ENCODE peak calls at places on chromosomes 16 and 17, in seven cellular contexts. One of them, this sample, is unnamed.

GRCh38 chr17:49730078-49730786 is 22.5 kb upstream of the SLC35B1 start:
- DNase-seq in stimulated activated CD4-positive, alpha-beta T cell treated with anti-CD3 and anti-CD28 coated beads, Interleukin-4, amount 100 ng/mL, for 4 hours: no peak
- DNase-seq in spleen: no peak
- DNase-seq in transverse colon: peak
- DNase-seq in right atrium auricular region: peak
- DNase-seq in fibroblast of lung: peak
- DNase-seq in stimulated activated naive B cell treated with anti-CD40 and anti-IgM and Interleukin-4, amounts not matched to agents 10 μg/mL and 1 μg/mL and 100 μg/mL, for 72 hours: no peak
- DNase-seq in this sample: peak

GRCh38 chr17:55521193-55521592 is 9.9 kb upstream of the SMIM36 start:
- DNase-seq in stimulated activated naive B cell treated with anti-CD40 and anti-IgM and Interleukin-4, amounts not matched to agents 10 μg/mL and 1 μg/mL and 100 μg/mL, for 72 hours: no peak
- DNase-seq in right atrium auricular region: no peak
- DNase-seq in stimulated activated CD4-positive, alpha-beta T cell treated with anti-CD3 and anti-CD28 coated beads, Interleukin-4, amount 100 ng/mL, for 4 hours: no peak
- DNase-seq in transverse colon: no peak
- DNase-seq in spleen: no peak
- DNase-seq in fibroblast of lung: no peak
- DNase-seq in this sample: no peak

GRCh38 chr16:72094266-72094610 is 591 bp downstream of the DHX38 start:
- DNase-seq in right atrium auricular region: no peak
- DNase-seq in stimulated activated naive B cell treated with anti-CD40 and anti-IgM and Interleukin-4, amounts not matched to agents 10 μg/mL and 1 μg/mL and 100 μg/mL, for 72 hours: peak
- DNase-seq in stimulated activated CD4-positive, alpha-beta T cell treated with anti-CD3 and anti-CD28 coated beads, Interleukin-4, amount 100 ng/mL, for 4 hours: no peak
- DNase-seq in transverse colon: no peak
- DNase-seq in spleen: no peak
- DNase-seq in fibroblast of lung: peak
- DNase-seq in this sample: no peak

GRCh38 chr17:74515941-74516340 is 15.3 kb downstream of the CD300LB start:
- DNase-seq in stimulated activated naive B cell treated with anti-CD40 and anti-IgM and Interleukin-4, amounts not matched to agents 10 μg/mL and 1 μg/mL and 100 μg/mL, for 72 hours: no peak
- DNase-seq in right atrium auricular region: no peak
- DNase-seq in fibroblast of lung: no peak
- DNase-seq in spleen: no peak
- DNase-seq in transverse colon: no peak
- DNase-seq in stimulated activated CD4-positive, alpha-beta T cell treated with anti-CD3 and anti-CD28 coated beads, Interleukin-4, amount 100 ng/mL, for 4 hours: no peak
- DNase-seq in this sample: no peak

GRCh38 chr16:79599256-79599836 is 1.2 kb downstream of the MAF start:
- DNase-seq in fibroblast of lung: peak
- DNase-seq in right atrium auricular region: no peak
- DNase-seq in stimulated activated naive B cell treated with anti-CD40 and anti-IgM and Interleukin-4, amounts not matched to agents 10 μg/mL and 1 μg/mL and 100 μg/mL, for 72 hours: no peak
- DNase-seq in stimulated activated CD4-positive, alpha-beta T cell treated with anti-CD3 and anti-CD28 coated beads, Interleukin-4, amount 100 ng/mL, for 4 hours: peak
- DNase-seq in transverse colon: no peak
- DNase-seq in spleen: peak
- DNase-seq in this sample: no peak

GRCh38 chr16:73268311-73268997 is 220.5 kb upstream of the ZFHX3 start:
- DNase-seq in right atrium auricular region: no peak
- DNase-seq in transverse colon: no peak
- DNase-seq in stimulated activated naive B cell treated with anti-CD40 and anti-IgM and Interleukin-4, amounts not matched to agents 10 μg/mL and 1 μg/mL and 100 μg/mL, for 72 hours: no peak
- DNase-seq in stimulated activated CD4-positive, alpha-beta T cell treated with anti-CD3 and anti-CD28 coated beads, Interleukin-4, amount 100 ng/mL, for 4 hours: no peak
- DNase-seq in fibroblast of lung: peak
- DNase-seq in spleen: no peak
- DNase-seq in this sample: no peak

GRCh38 chr16:77374384-77374783 is 60.5 kb downstream of the ADAMTS18 start:
- DNase-seq in right atrium auricular region: no peak
- DNase-seq in spleen: no peak
- DNase-seq in stimulated activated naive B cell treated with anti-CD40 and anti-IgM and Interleukin-4, amounts not matched to agents 10 μg/mL and 1 μg/mL and 100 μg/mL, for 72 hours: no peak
- DNase-seq in stimulated activated CD4-positive, alpha-beta T cell treated with anti-CD3 and anti-CD28 coated beads, Interleukin-4, amount 100 ng/mL, for 4 hours: no peak
- DNase-seq in fibroblast of lung: no peak
- DNase-seq in transverse colon: no peak
- DNase-seq in this sample: no peak

GRCh38 chr17:77365584-77366186 is 224.9 kb downstream of the SEC14L1 start:
- DNase-seq in stimulated activated CD4-positive, alpha-beta T cell treated with anti-CD3 and anti-CD28 coated beads, Interleukin-4, amount 100 ng/mL, for 4 hours: no peak
- DNase-seq in right atrium auricular region: peak
- DNase-seq in stimulated activated naive B cell treated with anti-CD40 and anti-IgM and Interleukin-4, amounts not matched to agents 10 μg/mL and 1 μg/mL and 100 μg/mL, for 72 hours: no peak
- DNase-seq in transverse colon: peak
- DNase-seq in fibroblast of lung: peak
- DNase-seq in spleen: peak
- DNase-seq in this sample: peak

GRCh38 chr17:8292639-8293395 is 2.4 kb downstream of the SLC25A35 start:
- DNase-seq in transverse colon: no peak
- DNase-seq in stimulated activated naive B cell treated with anti-CD40 and anti-IgM and Interleukin-4, amounts not matched to agents 10 μg/mL and 1 μg/mL and 100 μg/mL, for 72 hours: peak
- DNase-seq in fibroblast of lung: no peak
- DNase-seq in spleen: no peak
- DNase-seq in right atrium auricular region: no peak
- DNase-seq in stimulated activated CD4-positive, alpha-beta T cell treated with anti-CD3 and anti-CD28 coated beads, Interleukin-4, amount 100 ng/mL, for 4 hours: no peak
- DNase-seq in this sample: no peak

GRCh38 chr16:85858984-85859817 is 39.8 kb upstream of the IRF8 start:
- DNase-seq in stimulated activated naive B cell treated with anti-CD40 and anti-IgM and Interleukin-4, amounts not matched to agents 10 μg/mL and 1 μg/mL and 100 μg/mL, for 72 hours: no peak
- DNase-seq in fibroblast of lung: no peak
- DNase-seq in transverse colon: no peak
- DNase-seq in stimulated activated CD4-positive, alpha-beta T cell treated with anti-CD3 and anti-CD28 coated beads, Interleukin-4, amount 100 ng/mL, for 4 hours: no peak
- DNase-seq in right atrium auricular region: peak
- DNase-seq in spleen: no peak
- DNase-seq in this sample: no peak

GRCh38 chr17:61619953-61620352 is 28.9 kb upstream of the NACA2 start:
- DNase-seq in transverse colon: no peak
- DNase-seq in fibroblast of lung: no peak
- DNase-seq in spleen: no peak
- DNase-seq in right atrium auricular region: no peak
- DNase-seq in stimulated activated naive B cell treated with anti-CD40 and anti-IgM and Interleukin-4, amounts not matched to agents 10 μg/mL and 1 μg/mL and 100 μg/mL, for 72 hours: no peak
- DNase-seq in stimulated activated CD4-positive, alpha-beta T cell treated with anti-CD3 and anti-CD28 coated beads, Interleukin-4, amount 100 ng/mL, for 4 hours: no peak
- DNase-seq in this sample: no peak

GRCh38 chr16:4306439-4307214 is 9.2 kb upstream of the GLIS2 start:
- DNase-seq in right atrium auricular region: no peak
- DNase-seq in stimulated activated CD4-positive, alpha-beta T cell treated with anti-CD3 and anti-CD28 coated beads, Interleukin-4, amount 100 ng/mL, for 4 hours: no peak
- DNase-seq in spleen: peak
- DNase-seq in fibroblast of lung: no peak
- DNase-seq in transverse colon: no peak
- DNase-seq in stimulated activated naive B cell treated with anti-CD40 and anti-IgM and Interleukin-4, amounts not matched to agents 10 μg/mL and 1 μg/mL and 100 μg/mL, for 72 hours: no peak
- DNase-seq in this sample: no peak

GRCh38 chr16:57426356-57426755 is 20.8 kb downstream of the CIAPIN1 start:
- DNase-seq in stimulated activated naive B cell treated with anti-CD40 and anti-IgM and Interleukin-4, amounts not matched to agents 10 μg/mL and 1 μg/mL and 100 μg/mL, for 72 hours: no peak
- DNase-seq in fibroblast of lung: no peak
- DNase-seq in right atrium auricular region: no peak
- DNase-seq in spleen: no peak
- DNase-seq in stimulated activated CD4-positive, alpha-beta T cell treated with anti-CD3 and anti-CD28 coated beads, Interleukin-4, amount 100 ng/mL, for 4 hours: no peak
- DNase-seq in transverse colon: no peak
- DNase-seq in this sample: no peak

GRCh38 chr17:77331161-77331864 is 190.5 kb downstream of the SEC14L1 start:
- DNase-seq in fibroblast of lung: peak
- DNase-seq in spleen: peak
- DNase-seq in stimulated activated CD4-positive, alpha-beta T cell treated with anti-CD3 and anti-CD28 coated beads, Interleukin-4, amount 100 ng/mL, for 4 hours: peak
- DNase-seq in transverse colon: peak
- DNase-seq in stimulated activated naive B cell treated with anti-CD40 and anti-IgM and Interleukin-4, amounts not matched to agents 10 μg/mL and 1 μg/mL and 100 μg/mL, for 72 hours: peak
- DNase-seq in right atrium auricular region: peak
- DNase-seq in this sample: peak

GRCh38 chr17:15091825-15092224 is 173.3 kb downstream of the PMP22 start:
- DNase-seq in fibroblast of lung: no peak
- DNase-seq in spleen: no peak
- DNase-seq in stimulated activated CD4-positive, alpha-beta T cell treated with anti-CD3 and anti-CD28 coated beads, Interleukin-4, amount 100 ng/mL, for 4 hours: no peak
- DNase-seq in transverse colon: no peak
- DNase-seq in right atrium auricular region: no peak
- DNase-seq in stimulated activated naive B cell treated with anti-CD40 and anti-IgM and Interleukin-4, amounts not matched to agents 10 μg/mL and 1 μg/mL and 100 μg/mL, for 72 hours: no peak
- DNase-seq in this sample: no peak

GRCh38 chr16:78072275-78072674 is 27.2 kb upstream of the WWOX start:
- DNase-seq in spleen: no peak
- DNase-seq in right atrium auricular region: no peak
- DNase-seq in transverse colon: no peak
- DNase-seq in stimulated activated CD4-positive, alpha-beta T cell treated with anti-CD3 and anti-CD28 coated beads, Interleukin-4, amount 100 ng/mL, for 4 hours: no peak
- DNase-seq in stimulated activated naive B cell treated with anti-CD40 and anti-IgM and Interleukin-4, amounts not matched to agents 10 μg/mL and 1 μg/mL and 100 μg/mL, for 72 hours: no peak
- DNase-seq in fibroblast of lung: no peak
- DNase-seq in this sample: no peak

GRCh38 chr16:4648917-4649316 is 24.3 kb downstream of the MGRN1 start:
- DNase-seq in transverse colon: no peak
- DNase-seq in spleen: no peak
- DNase-seq in right atrium auricular region: no peak
- DNase-seq in stimulated activated CD4-positive, alpha-beta T cell treated with anti-CD3 and anti-CD28 coated beads, Interleukin-4, amount 100 ng/mL, for 4 hours: no peak
- DNase-seq in fibroblast of lung: no peak
- DNase-seq in stimulated activated naive B cell treated with anti-CD40 and anti-IgM and Interleukin-4, amounts not matched to agents 10 μg/mL and 1 μg/mL and 100 μg/mL, for 72 hours: no peak
- DNase-seq in this sample: no peak

GRCh38 chr16:25097304-25097988 is 14.1 kb upstream of the LCMT1 start:
- DNase-seq in stimulated activated naive B cell treated with anti-CD40 and anti-IgM and Interleukin-4, amounts not matched to agents 10 μg/mL and 1 μg/mL and 100 μg/mL, for 72 hours: no peak
- DNase-seq in spleen: no peak
- DNase-seq in stimulated activated CD4-positive, alpha-beta T cell treated with anti-CD3 and anti-CD28 coated beads, Interleukin-4, amount 100 ng/mL, for 4 hours: no peak
- DNase-seq in right atrium auricular region: no peak
- DNase-seq in transverse colon: no peak
- DNase-seq in fibroblast of lung: peak
- DNase-seq in this sample: no peak

GRCh38 chr17:42270175-42270545 is 6.0 kb downstream of the STAT5B start:
- DNase-seq in transverse colon: no peak
- DNase-seq in spleen: no peak
- DNase-seq in fibroblast of lung: peak
- DNase-seq in right atrium auricular region: no peak
- DNase-seq in stimulated activated naive B cell treated with anti-CD40 and anti-IgM and Interleukin-4, amounts not matched to agents 10 μg/mL and 1 μg/mL and 100 μg/mL, for 72 hours: no peak
- DNase-seq in stimulated activated CD4-positive, alpha-beta T cell treated with anti-CD3 and anti-CD28 coated beads, Interleukin-4, amount 100 ng/mL, for 4 hours: no peak
- DNase-seq in this sample: no peak

GRCh38 chr17:70584255-70584654 is 414.9 kb downstream of the KCNJ2 start:
- DNase-seq in fibroblast of lung: no peak
- DNase-seq in spleen: peak
- DNase-seq in transverse colon: no peak
- DNase-seq in right atrium auricular region: no peak
- DNase-seq in stimulated activated CD4-positive, alpha-beta T cell treated with anti-CD3 and anti-CD28 coated beads, Interleukin-4, amount 100 ng/mL, for 4 hours: no peak
- DNase-seq in stimulated activated naive B cell treated with anti-CD40 and anti-IgM and Interleukin-4, amounts not matched to agents 10 μg/mL and 1 μg/mL and 100 μg/mL, for 72 hours: no peak
- DNase-seq in this sample: no peak

GRCh38 chr17:48645639-48646182 is 19.6 kb upstream of the HOXB9 start:
- DNase-seq in stimulated activated naive B cell treated with anti-CD40 and anti-IgM and Interleukin-4, amounts not matched to agents 10 μg/mL and 1 μg/mL and 100 μg/mL, for 72 hours: no peak
- DNase-seq in spleen: no peak
- DNase-seq in transverse colon: no peak
- DNase-seq in fibroblast of lung: no peak
- DNase-seq in right atrium auricular region: no peak
- DNase-seq in stimulated activated CD4-positive, alpha-beta T cell treated with anti-CD3 and anti-CD28 coated beads, Interleukin-4, amount 100 ng/mL, for 4 hours: no peak
- DNase-seq in this sample: no peak

GRCh38 chr17:43576563-43577229 is 30.6 kb upstream of the ETV4 start:
- DNase-seq in right atrium auricular region: peak
- DNase-seq in spleen: peak
- DNase-seq in transverse colon: peak
- DNase-seq in fibroblast of lung: peak
- DNase-seq in stimulated activated CD4-positive, alpha-beta T cell treated with anti-CD3 and anti-CD28 coated beads, Interleukin-4, amount 100 ng/mL, for 4 hours: peak
- DNase-seq in stimulated activated naive B cell treated with anti-CD40 and anti-IgM and Interleukin-4, amounts not matched to agents 10 μg/mL and 1 μg/mL and 100 μg/mL, for 72 hours: peak
- DNase-seq in this sample: peak

GRCh38 chr17:45305532-45306087 is 11.2 kb downstream of the MAP3K14 start:
- DNase-seq in stimulated activated CD4-positive, alpha-beta T cell treated with anti-CD3 and anti-CD28 coated beads, Interleukin-4, amount 100 ng/mL, for 4 hours: no peak
- DNase-seq in right atrium auricular region: no peak
- DNase-seq in stimulated activated naive B cell treated with anti-CD40 and anti-IgM and Interleukin-4, amounts not matched to agents 10 μg/mL and 1 μg/mL and 100 μg/mL, for 72 hours: no peak
- DNase-seq in spleen: no peak
- DNase-seq in transverse colon: no peak
- DNase-seq in fibroblast of lung: peak
- DNase-seq in this sample: no peak

GRCh38 chr17:6713130-6713917 is at the start of gene SLC13A5:
- DNase-seq in stimulated activated CD4-positive, alpha-beta T cell treated with anti-CD3 and anti-CD28 coated beads, Interleukin-4, amount 100 ng/mL, for 4 hours: no peak
- DNase-seq in transverse colon: no peak
- DNase-seq in spleen: no peak
- DNase-seq in right atrium auricular region: peak
- DNase-seq in fibroblast of lung: peak
- DNase-seq in stimulated activated naive B cell treated with anti-CD40 and anti-IgM and Interleukin-4, amounts not matched to agents 10 μg/mL and 1 μg/mL and 100 μg/mL, for 72 hours: no peak
- DNase-seq in this sample: no peak

GRCh38 chr17:57986841-57987581 is 1.0 kb downstream of the VEZF1 start:
- DNase-seq in stimulated activated naive B cell treated with anti-CD40 and anti-IgM and Interleukin-4, amounts not matched to agents 10 μg/mL and 1 μg/mL and 100 μg/mL, for 72 hours: no peak
- DNase-seq in right atrium auricular region: no peak
- DNase-seq in stimulated activated CD4-positive, alpha-beta T cell treated with anti-CD3 and anti-CD28 coated beads, Interleukin-4, amount 100 ng/mL, for 4 hours: peak
- DNase-seq in spleen: peak
- DNase-seq in fibroblast of lung: peak
- DNase-seq in transverse colon: peak
- DNase-seq in this sample: peak

GRCh38 chr17:36856921-36857381 is 80.3 kb upstream of the LHX1 start:
- DNase-seq in fibroblast of lung: no peak
- DNase-seq in stimulated activated naive B cell treated with anti-CD40 and anti-IgM and Interleukin-4, amounts not matched to agents 10 μg/mL and 1 μg/mL and 100 μg/mL, for 72 hours: no peak
- DNase-seq in stimulated activated CD4-positive, alpha-beta T cell treated with anti-CD3 and anti-CD28 coated beads, Interleukin-4, amount 100 ng/mL, for 4 hours: no peak
- DNase-seq in transverse colon: no peak
- DNase-seq in spleen: no peak
- DNase-seq in right atrium auricular region: no peak
- DNase-seq in this sample: no peak

This sample was measured in posterior vena cava.